ENCODE peak calls at places on chromosome 7, in seven cellular contexts. B is naive thymus-derived CD8-positive, alpha-beta T cell; Q is stromal cell of bone marrow; S is H54; U is activated naive CD8-positive, alpha-beta T cell treated with anti-CD3 and anti-CD28 coated beads for 36 hours; P is iPS DF 19.7; G is HEK293T. L is an unnamed sample.

GRCh38 chr7:6232534-6232933 is 39.9 kb downstream of the CYTH3 start:
- DNase-seq in B (no peak), Q (no peak), S (no peak), U (no peak), P (no peak), G (no peak), L (no peak)

GRCh38 chr7:41747951-41748350 is 45.1 kb upstream of the INHBA start:
- DNase-seq in B (no peak), Q (no peak), S (no peak), U (no peak), P (no peak), G (no peak), L (no peak)

GRCh38 chr7:35839860-35840854 is 39.3 kb downstream of the SEPTIN7 start:
- DNase-seq in B (no peak), Q (no peak), S (peak), U (no peak), P (no peak), G (no peak), L (no peak)

GRCh38 chr7:156640949-156641485 is 443 bp downstream of the RNF32 start:
- DNase-seq in B (peak), Q (no peak), S (no peak), U (no peak), P (no peak), G (no peak), L (peak)

GRCh38 chr7:123533929-123534382 is 439 bp downstream of the IQUB start:
- DNase-seq in B (peak), Q (no peak), S (peak), U (no peak), P (no peak), G (no peak), L (no peak)

GRCh38 chr7:438916-439315 is 80.7 kb downstream of the PDGFA start:
- DNase-seq in B (no peak), Q (no peak), S (no peak), U (no peak), P (no peak), G (no peak), L (no peak)

GRCh38 chr7:116836080-116836479 is 26.3 kb upstream of the CAPZA2 start:
- DNase-seq in B (no peak), Q (no peak), S (no peak), U (no peak), P (no peak), G (no peak), L (no peak)

GRCh38 chr7:147207988-147208387 is 1091.4 kb downstream of the CNTNAP2 start:
- DNase-seq in B (no peak), Q (no peak), S (no peak), U (no peak), P (no peak), G (no peak), L (no peak)

GRCh38 chr7:90709501-90710465 is 113.7 kb downstream of the CDK14 start:
- DNase-seq in B (no peak), Q (peak), S (no peak), U (no peak), P (no peak), G (no peak), L (no peak)

GRCh38 chr7:100825760-100826545 is 1.4 kb downstream of the EPHB4 start:
- DNase-seq in B (no peak), Q (peak), S (no peak), U (no peak), P (no peak), G (no peak), L (no peak)

GRCh38 chr7:129085148-129085547 is 30.2 kb upstream of the TNPO3 start:
- DNase-seq in B (no peak), Q (no peak), S (no peak), U (no peak), P (no peak), G (no peak), L (no peak)

L was measured in sigmoid colon.